ENCODE peak calls at places on chromosomes 3 and 15, in five cellular contexts. One of them, this sample, is unnamed.

GRCh38 chr3:121488628-121489027 is 57.2 kb downstream of the POLQ start:
- DNase-seq in NCI-H1105 treated with DMSO at 0.1 percent for 48 hours: no peak
- DNase-seq in OCI-LY7: no peak
- DNase-seq in ACHN: no peak
- DNase-seq in upper lobe of right lung: no peak
- DNase-seq in this sample: no peak

GRCh38 chr3:190575441-190576190 is 61.7 kb downstream of the IL1RAP start:
- DNase-seq in OCI-LY7: no peak
- DNase-seq in NCI-H1105 treated with DMSO at 0.1 percent for 48 hours: no peak
- DNase-seq in upper lobe of right lung: no peak
- DNase-seq in ACHN: no peak
- DNase-seq in this sample: no peak

GRCh38 chr15:51334011-51334426 is 4.4 kb downstream of the CYP19A1 start:
- DNase-seq in OCI-LY7: no peak
- DNase-seq in upper lobe of right lung: no peak
- DNase-seq in ACHN: no peak
- DNase-seq in NCI-H1105 treated with DMSO at 0.1 percent for 48 hours: no peak
- DNase-seq in this sample: no peak

GRCh38 chr3:112653881-112654300 is 12.9 kb upstream of the CCDC80 start:
- DNase-seq in ACHN: peak; percentile 79
- DNase-seq in OCI-LY7: no peak
- DNase-seq in upper lobe of right lung: no peak
- DNase-seq in NCI-H1105 treated with DMSO at 0.1 percent for 48 hours: no peak
- DNase-seq in this sample: no peak

GRCh38 chr3:25690768-25691548 is 26.3 kb upstream of the TOP2B start:
- DNase-seq in NCI-H1105 treated with DMSO at 0.1 percent for 48 hours: no peak
- DNase-seq in upper lobe of right lung: no peak
- DNase-seq in OCI-LY7: no peak
- DNase-seq in ACHN: no peak
- DNase-seq in this sample: no peak

GRCh38 chr3:158458464-158458863 is 112.5 kb upstream of the MLF1 start:
- DNase-seq in OCI-LY7: no peak
- DNase-seq in upper lobe of right lung: no peak
- DNase-seq in ACHN: no peak
- DNase-seq in NCI-H1105 treated with DMSO at 0.1 percent for 48 hours: peak; percentile 97
- DNase-seq in this sample: no peak

GRCh38 chr15:85748176-85748575 is 46.5 kb downstream of the KLHL25 start:
- DNase-seq in ACHN: no peak
- DNase-seq in upper lobe of right lung: no peak
- DNase-seq in OCI-LY7: no peak
- DNase-seq in NCI-H1105 treated with DMSO at 0.1 percent for 48 hours: no peak
- DNase-seq in this sample: no peak

GRCh38 chr3:197501496-197501878 is 54.3 kb downstream of the BDH1 start:
- DNase-seq in ACHN: peak; percentile 69
- DNase-seq in OCI-LY7: peak; percentile 49
- DNase-seq in NCI-H1105 treated with DMSO at 0.1 percent for 48 hours: peak; percentile 16
- DNase-seq in upper lobe of right lung: no peak
- DNase-seq in this sample: no peak

GRCh38 chr15:63435416-63435815 is 53.8 kb upstream of the CA12 start:
- DNase-seq in OCI-LY7: no peak
- DNase-seq in NCI-H1105 treated with DMSO at 0.1 percent for 48 hours: no peak
- DNase-seq in ACHN: no peak
- DNase-seq in upper lobe of right lung: no peak
- DNase-seq in this sample: no peak

GRCh38 chr3:133997871-133998635 is 31.7 kb downstream of the SLCO2A1 start:
- DNase-seq in OCI-LY7: no peak
- DNase-seq in NCI-H1105 treated with DMSO at 0.1 percent for 48 hours: no peak
- DNase-seq in ACHN: no peak
- DNase-seq in upper lobe of right lung: no peak
- DNase-seq in this sample: no peak

GRCh38 chr3:126081618-126082333 is 2.1 kb downstream of the SLC41A3 start:
- DNase-seq in ACHN: peak; percentile 88
- DNase-seq in upper lobe of right lung: no peak
- DNase-seq in NCI-H1105 treated with DMSO at 0.1 percent for 48 hours: no peak
- DNase-seq in OCI-LY7: peak; percentile 28
- DNase-seq in this sample: peak; percentile 50

GRCh38 chr15:100889359-100890058 is 9.9 kb downstream of the ALDH1A3 start:
- DNase-seq in NCI-H1105 treated with DMSO at 0.1 percent for 48 hours: no peak
- DNase-seq in upper lobe of right lung: peak; percentile 67
- DNase-seq in ACHN: no peak
- DNase-seq in OCI-LY7: no peak
- DNase-seq in this sample: no peak

GRCh38 chr3:110687138-110687537 is 384.5 kb upstream of the NECTIN3 start:
- DNase-seq in upper lobe of right lung: no peak
- DNase-seq in ACHN: no peak
- DNase-seq in OCI-LY7: no peak
- DNase-seq in NCI-H1105 treated with DMSO at 0.1 percent for 48 hours: no peak
- DNase-seq in this sample: no peak

GRCh38 chr15:26867199-26868007 is 541 bp downstream of the GABRA5 start:
- DNase-seq in NCI-H1105 treated with DMSO at 0.1 percent for 48 hours: no peak
- DNase-seq in OCI-LY7: no peak
- DNase-seq in upper lobe of right lung: no peak
- DNase-seq in ACHN: peak; percentile 7
- DNase-seq in this sample: peak; percentile 71

GRCh38 chr15:34810455-34811146 is 15.3 kb upstream of the ACTC1 start:
- DNase-seq in NCI-H1105 treated with DMSO at 0.1 percent for 48 hours: no peak
- DNase-seq in ACHN: no peak
- DNase-seq in OCI-LY7: no peak
- DNase-seq in upper lobe of right lung: no peak
- DNase-seq in this sample: no peak

GRCh38 chr3:156681003-156681402 is 6.6 kb downstream of the TIPARP start:
- DNase-seq in NCI-H1105 treated with DMSO at 0.1 percent for 48 hours: peak; percentile 98
- DNase-seq in ACHN: peak; percentile 26
- DNase-seq in OCI-LY7: no peak
- DNase-seq in upper lobe of right lung: no peak
- DNase-seq in this sample: peak; percentile 55

GRCh38 chr3:129534428-129535027 is 6.1 kb downstream of the RHO start:
- DNase-seq in OCI-LY7: no peak
- DNase-seq in NCI-H1105 treated with DMSO at 0.1 percent for 48 hours: no peak
- DNase-seq in upper lobe of right lung: no peak
- DNase-seq in ACHN: no peak
- DNase-seq in this sample: no peak

GRCh38 chr3:24475945-24476344 is 18.7 kb downstream of the THRB start:
- DNase-seq in OCI-LY7: no peak
- DNase-seq in upper lobe of right lung: no peak
- DNase-seq in NCI-H1105 treated with DMSO at 0.1 percent for 48 hours: no peak
- DNase-seq in ACHN: peak; percentile 8
- DNase-seq in this sample: no peak

GRCh38 chr15:74540135-74540760 is 772 bp upstream of the ARID3B start:
- DNase-seq in ACHN: peak; percentile 60
- DNase-seq in upper lobe of right lung: no peak
- DNase-seq in OCI-LY7: peak; percentile 24
- DNase-seq in NCI-H1105 treated with DMSO at 0.1 percent for 48 hours: no peak
- DNase-seq in this sample: peak; percentile 31

GRCh38 chr15:64893481-64894394 is 18.0 kb upstream of the ANKDD1A start:
- DNase-seq in OCI-LY7: peak; percentile 100
- DNase-seq in NCI-H1105 treated with DMSO at 0.1 percent for 48 hours: no peak
- DNase-seq in ACHN: no peak
- DNase-seq in upper lobe of right lung: peak; percentile 95
- DNase-seq in this sample: no peak

GRCh38 chr15:78210349-78210717 is 24.0 kb downstream of the ACSBG1 start:
- DNase-seq in NCI-H1105 treated with DMSO at 0.1 percent for 48 hours: no peak
- DNase-seq in ACHN: no peak
- DNase-seq in OCI-LY7: no peak
- DNase-seq in upper lobe of right lung: no peak
- DNase-seq in this sample: no peak

GRCh38 chr3:49899815-49900214 is 3.9 kb downstream of the MST1R start:
- DNase-seq in NCI-H1105 treated with DMSO at 0.1 percent for 48 hours: no peak
- DNase-seq in upper lobe of right lung: no peak
- DNase-seq in ACHN: no peak
- DNase-seq in OCI-LY7: peak; percentile 70
- DNase-seq in this sample: peak; percentile 58

GRCh38 chr15:74752011-74752410 is 3.4 kb downstream of the CYP1A2 start:
- DNase-seq in OCI-LY7: no peak
- DNase-seq in ACHN: no peak
- DNase-seq in upper lobe of right lung: no peak
- DNase-seq in NCI-H1105 treated with DMSO at 0.1 percent for 48 hours: no peak
- DNase-seq in this sample: no peak

GRCh38 chr15:69132935-69133861 is 27.2 kb upstream of the GLCE start:
- DNase-seq in NCI-H1105 treated with DMSO at 0.1 percent for 48 hours: no peak
- DNase-seq in upper lobe of right lung: no peak
- DNase-seq in OCI-LY7: no peak
- DNase-seq in ACHN: no peak
- DNase-seq in this sample: peak; percentile 30

GRCh38 chr15:40047413-40048154 is 8.6 kb upstream of the SRP14 start:
- DNase-seq in OCI-LY7: peak; percentile 44
- DNase-seq in NCI-H1105 treated with DMSO at 0.1 percent for 48 hours: no peak
- DNase-seq in upper lobe of right lung: peak; percentile 76
- DNase-seq in ACHN: peak; percentile 31
- DNase-seq in this sample: no peak

GRCh38 chr3:148084931-148085330 is 612.8 kb upstream of the AGTR1 start:
- DNase-seq in OCI-LY7: no peak
- DNase-seq in ACHN: no peak
- DNase-seq in NCI-H1105 treated with DMSO at 0.1 percent for 48 hours: no peak
- DNase-seq in upper lobe of right lung: no peak
- DNase-seq in this sample: no peak

GRCh38 chr15:89361451-89362202 is 27.0 kb upstream of the POLG start:
- DNase-seq in OCI-LY7: no peak
- DNase-seq in ACHN: peak; percentile 73
- DNase-seq in NCI-H1105 treated with DMSO at 0.1 percent for 48 hours: peak; percentile 8
- DNase-seq in upper lobe of right lung: peak; percentile 84
- DNase-seq in this sample: peak; percentile 72

GRCh38 chr3:56467108-56467507 is 1.2 kb downstream of the ERC2 start:
- DNase-seq in upper lobe of right lung: peak; percentile 83
- DNase-seq in NCI-H1105 treated with DMSO at 0.1 percent for 48 hours: peak; percentile 89
- DNase-seq in OCI-LY7: no peak
- DNase-seq in ACHN: peak; percentile 95
- DNase-seq in this sample: peak; percentile 89

GRCh38 chr3:112640864-112641751 is at the start of gene CCDC80:
- DNase-seq in NCI-H1105 treated with DMSO at 0.1 percent for 48 hours: no peak
- DNase-seq in ACHN: peak; percentile 93
- DNase-seq in upper lobe of right lung: no peak
- DNase-seq in OCI-LY7: no peak
- DNase-seq in this sample: no peak

This sample was measured in SK-N-SH.